ENCODE peak calls at places on chromosomes 12 and 14, in ten cellular contexts. I is EL, H is NCI-H446 treated with DMSO at 0.1 percent for 48 hours, D is nucleus accumbens, E is cardiac muscle cell, S is fibroblast of the conjunctiva, U is NCI-H1092 treated with DMSO at 0.1 percent for 48 hours, N is hippocampal formation, A is glutamatergic neuron, B is NCI-H1930. P is an unnamed sample.
A peak's percentile ranks its signal among the peaks of the same experiment; 100 is the strongest.

GRCh38 chr12:13071305-13072280 is 27.4 kb downstream of the FAM234B start:
- DNase-seq in I (no peak), B (no peak), S (no peak), H (no peak), U (no peak), D (no peak), E (no peak), A (no peak), N (no peak), P (no peak)

GRCh38 chr12:98686603-98687002 is 41.5 kb downstream of the APAF1 start:
- DNase-seq in N (no peak), U (no peak), S (no peak), E (no peak), B (no peak), I (no peak), D (no peak), H (no peak), A (no peak), P (no peak)

GRCh38 chr14:52397844-52398243 is 83.7 kb downstream of the PTGER2 start:
- DNase-seq in S (no peak), E (peak; percentile 48), H (no peak), I (peak; percentile 41), A (no peak), B (no peak), D (no peak), U (no peak), N (no peak), P (no peak)

GRCh38 chr12:54201001-54201794 is 12.4 kb upstream of the SMUG1 start:
- DNase-seq in N (no peak), H (peak; percentile 51), U (peak; percentile 81), D (peak; percentile 17), S (peak; percentile 49), I (peak; percentile 78), A (peak; percentile 87), B (peak; percentile 32), E (peak; percentile 81), P (peak; percentile 55)

GRCh38 chr12:2013111-2013510 is 8.9 kb upstream of the DCP1B start:
- DNase-seq in U (no peak), D (no peak), I (no peak), S (no peak), N (no peak), E (no peak), B (no peak), H (no peak), A (no peak), P (no peak)

GRCh38 chr14:103775506-103775905 is 59.9 kb downstream of the ZFYVE21 start:
- DNase-seq in S (no peak), D (no peak), I (no peak), H (no peak), U (no peak), B (no peak), E (no peak), A (no peak), N (peak; percentile 11), P (no peak)

GRCh38 chr12:128178971-128179370 is 88.0 kb upstream of the TMEM132C start:
- DNase-seq in A (no peak), H (no peak), I (no peak), U (no peak), E (no peak), B (no peak), D (no peak), N (no peak), S (no peak), P (no peak)

GRCh38 chr12:116556964-116557706 is 2.0 kb upstream of the MAP1LC3B2 start:
- DNase-seq in E (peak; percentile 59), D (no peak), N (no peak), B (no peak), A (no peak), U (no peak), S (no peak), I (peak; percentile 39), H (no peak), P (no peak)

GRCh38 chr12:5088586-5089264 is 45.0 kb downstream of the KCNA5 start:
- DNase-seq in I (peak; percentile 88), E (peak; percentile 86), D (no peak), U (no peak), H (no peak), A (no peak), N (no peak), S (peak; percentile 10), B (no peak), P (no peak)

GRCh38 chr12:17793854-17794253 is 296.1 kb downstream of the RERGL start:
- DNase-seq in U (no peak), B (no peak), A (no peak), I (no peak), S (no peak), D (no peak), E (no peak), H (no peak), N (no peak), P (no peak)

P was measured in NCI-H1694 treated with DMSO at 0.1 percent for 48 hours.